ENCODE peak calls at places on chromosomes 6 and 20, in five cellular contexts. R, W, F, I and B are unnamed samples.

GRCh38 chr6:47669684-47670515 is 28.5 kb upstream of the ADGRF4 start:
- DNase-seq in R (no peak), W (no peak), F (no peak), I (no peak), B (no peak)

GRCh38 chr20:41308726-41309413 is 8.7 kb downstream of the ZHX3 start:
- DNase-seq in R (no peak), W (no peak), F (peak), I (no peak), B (no peak)

GRCh38 chr6:26055670-26056582 is 31.3 kb upstream of the HFE start:
- DNase-seq in R (peak), W (peak), F (peak), I (peak), B (peak)

GRCh38 chr6:152391179-152391880 is 245.8 kb downstream of the SYNE1 start:
- DNase-seq in R (no peak), W (no peak), F (peak), I (no peak), B (no peak)

GRCh38 chr6:166588691-166589333 is 2.3 kb upstream of the RAMACL start:
- DNase-seq in R (no peak), W (no peak), F (peak), I (no peak), B (peak)

GRCh38 chr6:2669067-2669710 is 81.5 kb downstream of the MYLK4 start:
- DNase-seq in R (no peak), W (no peak), F (no peak), I (no peak), B (no peak)

GRCh38 chr20:58372836-58373235 is 16.2 kb upstream of the VAPB start:
- DNase-seq in R (no peak), W (no peak), F (no peak), I (peak), B (no peak)

GRCh38 chr20:15811951-15812350 is 761.3 kb downstream of the KIF16B start:
- DNase-seq in R (no peak), W (no peak), F (no peak), I (no peak), B (no peak)

GRCh38 chr20:58179432-58180099 is 48.9 kb downstream of the ANKRD60 start:
- DNase-seq in R (peak), W (peak), F (no peak), I (no peak), B (peak)

GRCh38 chr20:3677733-3678132 is 4.1 kb downstream of the ADAM33 start:
- DNase-seq in R (no peak), W (no peak), F (peak), I (peak), B (no peak)

GRCh38 chr6:115591973-115592486 is 468.7 kb downstream of the FRK start:
- DNase-seq in R (no peak), W (no peak), F (peak), I (no peak), B (no peak)

GRCh38 chr20:40307937-40308478 is 381.0 kb downstream of the MAFB start:
- DNase-seq in R (no peak), W (no peak), F (no peak), I (no peak), B (no peak)

GRCh38 chr20:45823949-45824835 is 2.9 kb downstream of the TNNC2 start:
- DNase-seq in R (peak), W (no peak), F (no peak), I (no peak), B (peak)

GRCh38 chr6:43990627-43991619 is 136.3 kb downstream of the MRPL14 start:
- DNase-seq in R (peak), W (peak), F (peak), I (no peak), B (peak)

GRCh38 chr6:36285187-36285612 is 15.3 kb downstream of the PNPLA1 start:
- DNase-seq in R (no peak), W (no peak), F (no peak), I (no peak), B (no peak)

GRCh38 chr20:63103402-63104311 is 96.9 kb upstream of the BHLHE23 start:
- DNase-seq in R (no peak), W (no peak), F (peak), I (peak), B (peak)

GRCh38 chr20:51636123-51636522 is 93.6 kb upstream of the NFATC2 start:
- DNase-seq in R (no peak), W (no peak), F (no peak), I (peak), B (no peak)

GRCh38 chr6:80151641-80152040 is 45.2 kb downstream of the BCKDHB start:
- DNase-seq in R (no peak), W (no peak), F (no peak), I (no peak), B (no peak)

GRCh38 chr6:17935188-17936149 is 52.0 kb downstream of the KIF13A start:
- DNase-seq in R (no peak), W (no peak), F (no peak), I (no peak), B (no peak)

GRCh38 chr20:17227669-17228623 is 1.1 kb downstream of the PCSK2 start:
- DNase-seq in R (no peak), W (peak), F (peak), I (no peak), B (peak)

GRCh38 chr6:148711833-148712653 is 34.8 kb upstream of the UST start:
- DNase-seq in R (no peak), W (no peak), F (peak), I (no peak), B (no peak)

GRCh38 chr6:139430897-139431601 is 56.6 kb upstream of the CITED2 start:
- DNase-seq in R (no peak), W (no peak), F (no peak), I (no peak), B (no peak)

GRCh38 chr20:59145926-59146800 is 17.5 kb upstream of the ZNF831 start:
- DNase-seq in R (no peak), W (no peak), F (no peak), I (peak), B (no peak)

GRCh38 chr6:15621203-15622044 is 41.4 kb downstream of the DTNBP1 start:
- DNase-seq in R (peak), W (peak), F (peak), I (no peak), B (peak)

GRCh38 chr20:3716195-3716834 is 3.9 kb upstream of the SIGLEC1 start:
- DNase-seq in R (peak), W (peak), F (peak), I (no peak), B (peak)

GRCh38 chr20:63029358-63030121 is 22.8 kb upstream of the BHLHE23 start:
- DNase-seq in R (peak), W (no peak), F (no peak), I (peak), B (peak)

GRCh38 chr6:104312851-104313250 is 546.9 kb downstream of the HACE1 start:
- DNase-seq in R (no peak), W (no peak), F (no peak), I (no peak), B (no peak)

GRCh38 chr6:105449756-105450390 is 47.0 kb upstream of the PREP start:
- DNase-seq in R (no peak), W (no peak), F (peak), I (no peak), B (no peak)

GRCh38 chr20:64137598-64138031 is 26.6 kb upstream of the MYT1 start:
- DNase-seq in R (peak), W (peak), F (no peak), I (peak), B (peak)

GRCh38 chr6:146408583-146408982 is 135.1 kb upstream of the RAB32 start:
- DNase-seq in R (no peak), W (no peak), F (no peak), I (no peak), B (no peak)

GRCh38 chr6:30876039-30876730 is 8.1 kb upstream of the DDR1 start:
- DNase-seq in R (no peak), W (no peak), F (peak), I (no peak), B (no peak)

GRCh38 chr6:37170273-37171140 is 555 bp downstream of the PIM1 start:
- DNase-seq in R (peak), W (peak), F (peak), I (peak), B (peak)

GRCh38 chr6:143620461-143620860 is 57.3 kb upstream of the PHACTR2 start:
- DNase-seq in R (no peak), W (no peak), F (peak), I (no peak), B (no peak)

GRCh38 chr6:67630146-67630545 is 1004.9 kb upstream of the ADGRB3 start:
- DNase-seq in R (no peak), W (no peak), F (peak), I (no peak), B (no peak)

GRCh38 chr6:16570221-16570553 is 191.1 kb downstream of the ATXN1 start:
- DNase-seq in R (no peak), W (no peak), F (no peak), I (no peak), B (no peak)

GRCh38 chr6:143498428-143498827 is 13.1 kb downstream of the FUCA2 start:
- DNase-seq in R (no peak), W (no peak), F (no peak), I (no peak), B (no peak)

GRCh38 chr6:137240168-137240567 is 21.0 kb upstream of the IFNGR1 start:
- DNase-seq in R (peak), W (peak), F (peak), I (peak), B (no peak)

GRCh38 chr6:157644043-157644810 is 178.8 kb upstream of the SNX9 start:
- DNase-seq in R (no peak), W (no peak), F (no peak), I (no peak), B (no peak)

DNA sequence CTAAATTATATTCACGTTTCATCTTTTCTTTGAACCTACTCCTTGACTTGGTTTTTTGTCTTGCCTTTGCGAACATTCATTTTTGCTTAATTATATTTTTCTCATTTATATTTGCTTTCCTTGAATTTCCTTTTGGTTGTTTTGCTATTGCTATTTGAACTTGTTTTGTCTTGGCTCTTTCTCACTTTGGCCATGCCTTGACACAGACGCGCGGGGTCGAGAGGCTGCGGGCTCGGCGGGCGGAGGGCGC is 7.1 kb upstream of the TMEM14A start:
- DNase-seq in R (no peak), W (no peak), F (no peak), I (no peak), B (no peak)
- H3K27ac ChIP-seq in R (peak), W (peak), F (peak), I (no peak), B (peak)

GRCh38 chr20:48582361-48582991 is 245.3 kb downstream of the PREX1 start:
- DNase-seq in R (no peak), W (no peak), F (no peak), I (peak), B (no peak)
- TF ChIP-seq CTCF in R (no peak), W (no peak), F (no peak), I (no peak), B (no peak)

GRCh38 chr20:31673435-31673834 is 35.7 kb downstream of the COX4I2 start:
- DNase-seq in R (no peak), W (no peak), F (no peak), I (no peak), B (no peak)
- H3K27ac ChIP-seq in R (peak), W (peak), F (no peak), I (peak), B (peak)

DNA sequence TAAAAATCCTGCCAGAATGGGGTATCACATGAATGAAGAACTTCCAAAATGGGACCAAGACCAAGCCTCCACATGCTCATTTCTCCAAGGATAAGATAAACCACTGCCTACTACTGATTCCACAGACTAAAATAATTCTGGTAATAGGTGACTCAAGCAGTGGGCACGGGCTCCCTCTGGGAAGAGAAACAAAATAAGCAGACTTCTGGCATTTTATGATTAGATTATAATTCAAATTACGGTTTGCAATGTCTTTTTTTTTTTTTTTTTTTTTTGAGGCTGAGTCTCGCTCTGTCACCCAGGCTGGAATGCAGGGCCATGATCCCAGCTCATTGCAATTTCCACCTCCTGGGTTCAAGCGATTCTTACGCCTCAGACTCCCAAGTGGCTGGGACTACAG is 16.0 kb downstream of the UQCC1 start:
- DNase-seq in R (no peak), W (no peak), F (peak), I (no peak), B (no peak)
- TF ChIP-seq CTCF in R (no peak), W (no peak), F (peak), I (no peak), B (no peak)

DNA sequence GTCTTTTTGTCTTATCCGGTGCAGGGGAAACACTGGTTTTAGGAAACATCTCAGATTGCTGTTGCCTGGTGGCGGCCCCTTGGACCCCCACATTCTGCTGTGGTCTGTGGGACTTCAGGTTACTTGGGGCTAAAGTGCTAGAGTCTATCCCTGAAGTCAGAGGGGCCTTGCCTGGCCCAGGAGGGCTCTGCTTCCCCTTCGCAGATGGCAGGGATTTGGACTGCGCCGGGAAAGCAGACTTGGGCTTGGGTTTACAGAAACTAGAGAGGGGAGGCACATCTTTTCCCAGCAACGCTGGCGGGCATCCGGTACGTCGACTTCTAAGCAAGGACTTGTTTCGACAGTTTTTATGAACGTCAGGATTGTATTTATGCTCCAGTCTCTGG is 17.5 kb downstream of the ZNF217 start:
- DNase-seq in R (no peak), W (no peak), F (no peak), I (no peak), B (no peak)
- H3K27ac ChIP-seq in R (no peak), W (no peak), F (no peak), I (no peak), B (no peak)

GRCh38 chr6:56417823-56418222 is 170.4 kb upstream of the COL21A1 start:
- DNase-seq in R (no peak), W (no peak), F (no peak), I (no peak), B (no peak)
- TF ChIP-seq CTCF in R (no peak), W (no peak), F (no peak), I (peak), B (no peak)

GRCh38 chr6:125939026-125939425 is 17.5 kb upstream of the HINT3 start:
- DNase-seq in R (no peak), W (no peak), F (no peak), I (no peak), B (no peak)
- H3K27ac ChIP-seq in R (no peak), W (no peak), F (no peak), I (no peak), B (no peak)

GRCh38 chr6:135577059-135577538 is 79.6 kb upstream of the AHI1 start:
- DNase-seq in R (no peak), W (no peak), F (no peak), I (no peak), B (no peak)

GRCh38 chr6:135572051-135572450 is 74.5 kb upstream of the AHI1 start:
- DNase-seq in R (no peak), W (no peak), F (peak), I (no peak), B (no peak)

GRCh38 chr6:135575629-135576028 is 78.1 kb upstream of the AHI1 start:
- DNase-seq in R (no peak), W (no peak), F (no peak), I (no peak), B (no peak)

GRCh38 chr6:135578976-135579375 is 81.4 kb upstream of the AHI1 start:
- DNase-seq in R (no peak), W (no peak), F (no peak), I (no peak), B (no peak)

GRCh38 chr6:135576055-135576454 is 78.5 kb upstream of the AHI1 start:
- DNase-seq in R (no peak), W (no peak), F (peak), I (no peak), B (no peak)
- TF ChIP-seq CTCF in R (no peak), W (no peak), F (no peak), I (no peak), B (no peak)